ENCODE peak calls at places on chromosomes 13 and 19, in eight cellular contexts. N, L, K, A, B, X, I and Q are unnamed samples.

GRCh38 chr19:628168-628567 is 5.2 kb downstream of the POLRMT start:
- DNase-seq in N (no peak), L (no peak), K (no peak), A (no peak), B (peak; percentile 45), X (no peak), I (no peak), Q (no peak)

GRCh38 chr19:53917356-53917755 is 8.3 kb downstream of the CACNG7 start:
- DNase-seq in N (no peak), L (no peak), K (no peak), A (no peak), B (no peak), X (no peak), I (no peak), Q (no peak)

GRCh38 chr13:19058566-19058965 is 123.1 kb downstream of the TUBA3C start:
- DNase-seq in N (no peak), L (no peak), K (no peak), A (no peak), B (no peak), X (no peak), I (no peak), Q (no peak)

GRCh38 chr13:113291997-113292862 is 4.8 kb upstream of the LAMP1 start:
- DNase-seq in N (peak; percentile 27), L (no peak), K (peak; percentile 29), A (peak; percentile 3), B (peak; percentile 84), X (no peak), I (no peak), Q (no peak)

GRCh38 chr19:593055-593454 is 3.4 kb downstream of the HCN2 start:
- DNase-seq in N (no peak), L (no peak), K (no peak), A (no peak), B (no peak), X (no peak), I (no peak), Q (no peak)

GRCh38 chr19:7748756-7749155 is 1.4 kb upstream of the CD209 start:
- DNase-seq in N (peak; percentile 16), L (no peak), K (peak; percentile 82), A (peak; percentile 38), B (no peak), X (no peak), I (no peak), Q (peak; percentile 36)

GRCh38 chr13:41782086-41782485 is 178.8 kb downstream of the VWA8 start:
- DNase-seq in N (no peak), L (no peak), K (no peak), A (no peak), B (no peak), X (no peak), I (no peak), Q (no peak)

GRCh38 chr13:47549219-47549752 is 451.8 kb downstream of the SUCLA2 start:
- DNase-seq in N (no peak), L (no peak), K (no peak), A (no peak), B (no peak), X (no peak), I (no peak), Q (no peak)

GRCh38 chr19:33558846-33559245 is 37.3 kb upstream of the PEPD start:
- DNase-seq in N (no peak), L (no peak), K (no peak), A (no peak), B (no peak), X (peak; percentile 6), I (no peak), Q (peak; percentile 15)

GRCh38 chr13:42967660-42968059 is 24.4 kb downstream of the EPSTI1 start:
- DNase-seq in N (no peak), L (peak; percentile 46), K (peak; percentile 24), A (no peak), B (no peak), X (no peak), I (no peak), Q (no peak)

GRCh38 chr19:42255766-42256750 is 1.1 kb upstream of the ERF start:
- DNase-seq in N (peak; percentile 78), L (peak; percentile 64), K (peak; percentile 32), A (peak; percentile 71), B (peak; percentile 28), X (no peak), I (peak; percentile 46), Q (no peak)

GRCh38 chr19:10823690-10824089 is 12.3 kb downstream of the TMED1 start:
- DNase-seq in N (no peak), L (peak; percentile 24), K (no peak), A (no peak), B (no peak), X (no peak), I (no peak), Q (no peak)

GRCh38 chr19:18772620-18773587 is 18.2 kb downstream of the COMP start:
- DNase-seq in N (no peak), L (no peak), K (peak; percentile 72), A (no peak), B (no peak), X (no peak), I (peak; percentile 61), Q (peak; percentile 58)

GRCh38 chr13:66673401-66673800 is 556.7 kb downstream of the PCDH9 start:
- DNase-seq in N (peak; percentile 93), L (no peak), K (no peak), A (peak; percentile 91), B (no peak), X (no peak), I (no peak), Q (no peak)

GRCh38 chr13:36131931-36132297 is 732 bp upstream of the DCLK1 start:
- DNase-seq in N (peak; percentile 61), L (no peak), K (no peak), A (peak; percentile 54), B (no peak), X (peak; percentile 56), I (peak; percentile 18), Q (no peak)

GRCh38 chr13:30429721-30430694 is 7.7 kb downstream of the UBE2L5 start:
- DNase-seq in N (peak; percentile 81), L (no peak), K (peak; percentile 77), A (peak; percentile 92), B (no peak), X (no peak), I (no peak), Q (no peak)

GRCh38 chr19:55319786-55320185 is 5.4 kb downstream of the TMEM150B start:
- DNase-seq in N (peak; percentile 79), L (no peak), K (no peak), A (peak; percentile 32), B (no peak), X (no peak), I (peak; percentile 29), Q (no peak)

GRCh38 chr19:58406818-58407657 is 1.4 kb upstream of the ZNF584 start:
- DNase-seq in N (no peak), L (no peak), K (no peak), A (no peak), B (no peak), X (no peak), I (no peak), Q (no peak)
- TF ChIP-seq CTCF in N (peak; percentile 40), L (peak; percentile 11), K (peak; percentile 71), A (peak; percentile 43), B (peak; percentile 28), X (no peak), I (no peak), Q (no peak)

GRCh38 chr13:99356216-99357089 is 49.3 kb upstream of the GPR183 start:
- DNase-seq in N (peak; percentile 87), L (peak; percentile 63), K (no peak), A (peak; percentile 80), B (no peak), X (peak; percentile 30), I (no peak), Q (no peak)

GRCh38 chr13:99352351-99353271 is 45.4 kb upstream of the GPR183 start:
- DNase-seq in N (no peak), L (no peak), K (no peak), A (no peak), B (no peak), X (no peak), I (no peak), Q (no peak)

GRCh38 chr13:99355267-99356215 is 48.3 kb upstream of the GPR183 start:
- DNase-seq in N (no peak), L (no peak), K (no peak), A (no peak), B (no peak), X (no peak), I (no peak), Q (peak; percentile 55)

GRCh38 chr13:99353836-99354235 is 46.6 kb upstream of the GPR183 start:
- DNase-seq in N (no peak), L (no peak), K (no peak), A (no peak), B (no peak), X (no peak), I (no peak), Q (no peak)

DNA sequence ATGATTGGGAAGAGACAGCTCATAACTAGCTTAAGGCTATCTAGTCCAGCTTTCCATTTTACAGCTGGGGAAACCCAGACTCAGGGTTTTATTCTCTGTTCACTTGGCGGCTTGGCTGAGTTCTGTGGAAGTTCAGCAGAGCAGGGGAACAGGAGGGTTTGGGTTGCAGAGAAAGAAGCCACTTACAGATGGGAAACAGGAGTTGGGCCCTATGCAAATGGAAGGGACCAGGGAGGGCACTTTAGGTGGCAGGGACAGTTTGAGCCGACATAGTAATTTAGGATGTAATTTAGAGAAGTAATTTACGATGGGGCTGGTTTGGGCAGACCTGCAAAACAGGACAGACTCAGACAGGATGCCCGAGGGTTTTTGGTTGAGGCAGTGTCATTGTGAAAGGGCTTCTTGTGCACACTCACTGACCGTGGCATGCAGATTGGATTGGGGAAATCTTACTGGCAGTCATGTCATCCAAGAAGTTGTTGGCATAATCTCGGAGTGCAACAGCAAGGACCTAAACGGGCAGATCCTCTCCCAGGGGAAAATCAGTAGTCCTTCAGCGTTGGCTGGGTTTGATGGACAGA is 47.3 kb upstream of the GPR183 start:
- DNase-seq in N (no peak), L (no peak), K (peak; percentile 45), A (no peak), B (no peak), X (no peak), I (no peak), Q (no peak)
- H3K4me3 ChIP-seq in N (no peak overlapping the region), L (no peak overlapping the region), K (no peak overlapping the region), A (no peak overlapping the region), B (no peak overlapping the region), X (no peak overlapping the region), I (no peak overlapping the region), Q (no peak overlapping the region)

DNA sequence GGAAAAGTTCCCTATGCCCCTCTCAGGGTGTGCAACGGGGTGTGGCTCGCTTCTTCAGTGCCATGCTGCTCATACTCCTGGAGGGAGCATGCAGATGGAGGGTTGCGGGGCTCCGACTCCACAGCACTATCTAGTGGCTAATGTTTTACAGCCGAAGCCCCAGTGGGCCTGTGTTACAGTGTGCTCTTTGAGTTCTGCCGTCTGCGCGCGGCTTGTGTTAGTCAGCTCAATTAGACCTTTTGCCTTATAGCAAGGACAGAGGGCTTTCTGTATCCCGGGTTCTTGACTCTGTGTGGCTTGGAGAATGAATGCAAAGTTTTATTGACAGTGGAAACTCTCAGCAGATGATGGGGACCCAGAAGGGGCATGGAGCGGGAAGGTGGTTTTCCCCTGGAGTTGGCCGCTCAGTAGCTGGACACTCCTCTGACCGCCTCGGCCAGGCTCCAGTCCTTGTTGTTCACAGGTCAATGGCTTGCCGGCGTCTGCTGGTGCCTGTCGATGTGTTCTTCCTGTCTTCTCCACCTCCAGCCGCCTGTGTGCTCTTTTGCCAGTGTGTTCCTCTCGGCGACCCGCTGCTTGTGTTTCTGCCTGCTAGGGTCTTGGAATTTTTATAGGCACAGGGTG is 383.4 kb downstream of the LMO7 start:
- DNase-seq in N (no peak), L (peak; percentile 51), K (peak; percentile 88), A (no peak), B (peak; percentile 30), X (no peak), I (no peak), Q (no peak)
- TF ChIP-seq CTCF in N (no peak), L (no peak), K (peak; percentile 77), A (peak; percentile 37), B (peak; percentile 59), X (peak; percentile 15), I (no peak), Q (peak; percentile 63)

GRCh38 chr13:110064022-110064421 is 242.9 kb downstream of the COL4A1 start:
- DNase-seq in N (no peak), L (no peak), K (no peak), A (no peak), B (no peak), X (no peak), I (no peak), Q (no peak)
- H3K4me3 ChIP-seq in N (no peak overlapping the region), L (no peak overlapping the region), K (no peak overlapping the region), A (no peak overlapping the region), B (no peak overlapping the region), X (no peak overlapping the region), I (no peak overlapping the region), Q (no peak overlapping the region)